ENCODE peak calls at places on chromosomes 7 and 10, in eight cellular contexts. One of them, this sample, is unnamed.

GRCh38 chr10:16891375-16892313 is 74.4 kb upstream of the RSU1 start:
- DNase-seq in CD8-positive, alpha-beta memory T cell: no peak
- DNase-seq in activated CD8-positive, alpha-beta memory T cell treated with anti-CD3 and anti-CD28 coated beads for 4 hours: no peak
- DNase-seq in activated naive CD4-positive, alpha-beta T cell: peak
- DNase-seq in MCF 10A: peak
- DNase-seq in WTC11: peak
- DNase-seq in AG09309: peak
- DNase-seq in stimulated activated CD4-positive, alpha-beta T cell treated with anti-CD3 and anti-CD28 coated beads, Interleukin-12 subunit alpha, Interleukin-12 subunit beta, amount 100 ng/mL, for 4 hours: peak
- DNase-seq in this sample: peak

GRCh38 chr10:404341-404740 is 269.1 kb downstream of the ZMYND11 start:
- DNase-seq in activated CD8-positive, alpha-beta memory T cell treated with anti-CD3 and anti-CD28 coated beads for 4 hours: no peak
- DNase-seq in activated naive CD4-positive, alpha-beta T cell: no peak
- DNase-seq in WTC11: no peak
- DNase-seq in stimulated activated CD4-positive, alpha-beta T cell treated with anti-CD3 and anti-CD28 coated beads, Interleukin-12 subunit alpha, Interleukin-12 subunit beta, amount 100 ng/mL, for 4 hours: no peak
- DNase-seq in MCF 10A: peak
- DNase-seq in CD8-positive, alpha-beta memory T cell: no peak
- DNase-seq in AG09309: peak
- DNase-seq in this sample: no peak

GRCh38 chr10:7033031-7033430 is 377.8 kb downstream of the SFMBT2 start:
- DNase-seq in stimulated activated CD4-positive, alpha-beta T cell treated with anti-CD3 and anti-CD28 coated beads, Interleukin-12 subunit alpha, Interleukin-12 subunit beta, amount 100 ng/mL, for 4 hours: no peak
- DNase-seq in activated naive CD4-positive, alpha-beta T cell: no peak
- DNase-seq in CD8-positive, alpha-beta memory T cell: no peak
- DNase-seq in WTC11: no peak
- DNase-seq in MCF 10A: no peak
- DNase-seq in AG09309: no peak
- DNase-seq in activated CD8-positive, alpha-beta memory T cell treated with anti-CD3 and anti-CD28 coated beads for 4 hours: no peak
- DNase-seq in this sample: no peak

GRCh38 chr10:116765549-116766162 is 23.3 kb upstream of the HSPA12A start:
- DNase-seq in CD8-positive, alpha-beta memory T cell: peak
- DNase-seq in stimulated activated CD4-positive, alpha-beta T cell treated with anti-CD3 and anti-CD28 coated beads, Interleukin-12 subunit alpha, Interleukin-12 subunit beta, amount 100 ng/mL, for 4 hours: peak
- DNase-seq in activated CD8-positive, alpha-beta memory T cell treated with anti-CD3 and anti-CD28 coated beads for 4 hours: no peak
- DNase-seq in MCF 10A: no peak
- DNase-seq in AG09309: no peak
- DNase-seq in activated naive CD4-positive, alpha-beta T cell: no peak
- DNase-seq in WTC11: peak
- DNase-seq in this sample: no peak

GRCh38 chr10:58950618-58951017 is 225.8 kb upstream of the PHYHIPL start:
- DNase-seq in activated naive CD4-positive, alpha-beta T cell: no peak
- DNase-seq in CD8-positive, alpha-beta memory T cell: no peak
- DNase-seq in WTC11: no peak
- DNase-seq in stimulated activated CD4-positive, alpha-beta T cell treated with anti-CD3 and anti-CD28 coated beads, Interleukin-12 subunit alpha, Interleukin-12 subunit beta, amount 100 ng/mL, for 4 hours: no peak
- DNase-seq in MCF 10A: peak
- DNase-seq in activated CD8-positive, alpha-beta memory T cell treated with anti-CD3 and anti-CD28 coated beads for 4 hours: no peak
- DNase-seq in AG09309: no peak
- DNase-seq in this sample: peak

GRCh38 chr10:17527530-17528146 is 73.2 kb upstream of the ST8SIA6 start:
- DNase-seq in CD8-positive, alpha-beta memory T cell: no peak
- DNase-seq in stimulated activated CD4-positive, alpha-beta T cell treated with anti-CD3 and anti-CD28 coated beads, Interleukin-12 subunit alpha, Interleukin-12 subunit beta, amount 100 ng/mL, for 4 hours: no peak
- DNase-seq in activated naive CD4-positive, alpha-beta T cell: no peak
- DNase-seq in MCF 10A: peak
- DNase-seq in WTC11: no peak
- DNase-seq in AG09309: no peak
- DNase-seq in activated CD8-positive, alpha-beta memory T cell treated with anti-CD3 and anti-CD28 coated beads for 4 hours: no peak
- DNase-seq in this sample: peak

GRCh38 chr7:135164357-135165021 is 6.0 kb downstream of the CYREN start:
- DNase-seq in CD8-positive, alpha-beta memory T cell: no peak
- DNase-seq in activated CD8-positive, alpha-beta memory T cell treated with anti-CD3 and anti-CD28 coated beads for 4 hours: no peak
- DNase-seq in WTC11: no peak
- DNase-seq in AG09309: no peak
- DNase-seq in activated naive CD4-positive, alpha-beta T cell: no peak
- DNase-seq in MCF 10A: no peak
- DNase-seq in stimulated activated CD4-positive, alpha-beta T cell treated with anti-CD3 and anti-CD28 coated beads, Interleukin-12 subunit alpha, Interleukin-12 subunit beta, amount 100 ng/mL, for 4 hours: no peak
- DNase-seq in this sample: no peak

GRCh38 chr10:35707642-35708425 is 65.7 kb upstream of the FZD8 start:
- DNase-seq in stimulated activated CD4-positive, alpha-beta T cell treated with anti-CD3 and anti-CD28 coated beads, Interleukin-12 subunit alpha, Interleukin-12 subunit beta, amount 100 ng/mL, for 4 hours: no peak
- DNase-seq in activated CD8-positive, alpha-beta memory T cell treated with anti-CD3 and anti-CD28 coated beads for 4 hours: no peak
- DNase-seq in CD8-positive, alpha-beta memory T cell: no peak
- DNase-seq in WTC11: no peak
- DNase-seq in AG09309: no peak
- DNase-seq in activated naive CD4-positive, alpha-beta T cell: no peak
- DNase-seq in MCF 10A: no peak
- DNase-seq in this sample: no peak

GRCh38 chr7:99386584-99387238 is 12.2 kb downstream of the ARPC1B start:
- DNase-seq in MCF 10A: peak
- DNase-seq in CD8-positive, alpha-beta memory T cell: peak
- DNase-seq in AG09309: no peak
- DNase-seq in WTC11: no peak
- DNase-seq in activated CD8-positive, alpha-beta memory T cell treated with anti-CD3 and anti-CD28 coated beads for 4 hours: no peak
- DNase-seq in stimulated activated CD4-positive, alpha-beta T cell treated with anti-CD3 and anti-CD28 coated beads, Interleukin-12 subunit alpha, Interleukin-12 subunit beta, amount 100 ng/mL, for 4 hours: no peak
- DNase-seq in activated naive CD4-positive, alpha-beta T cell: no peak
- DNase-seq in this sample: peak

GRCh38 chr10:17144757-17145156 is 15.1 kb upstream of the CUBN start:
- DNase-seq in MCF 10A: peak
- DNase-seq in AG09309: no peak
- DNase-seq in stimulated activated CD4-positive, alpha-beta T cell treated with anti-CD3 and anti-CD28 coated beads, Interleukin-12 subunit alpha, Interleukin-12 subunit beta, amount 100 ng/mL, for 4 hours: peak
- DNase-seq in WTC11: no peak
- DNase-seq in activated naive CD4-positive, alpha-beta T cell: peak
- DNase-seq in CD8-positive, alpha-beta memory T cell: no peak
- DNase-seq in activated CD8-positive, alpha-beta memory T cell treated with anti-CD3 and anti-CD28 coated beads for 4 hours: no peak
- DNase-seq in this sample: peak

GRCh38 chr10:127922675-127923366 is 15.9 kb downstream of the PTPRE start:
- DNase-seq in WTC11: no peak
- DNase-seq in activated naive CD4-positive, alpha-beta T cell: no peak
- DNase-seq in MCF 10A: peak
- DNase-seq in activated CD8-positive, alpha-beta memory T cell treated with anti-CD3 and anti-CD28 coated beads for 4 hours: no peak
- DNase-seq in AG09309: peak
- DNase-seq in stimulated activated CD4-positive, alpha-beta T cell treated with anti-CD3 and anti-CD28 coated beads, Interleukin-12 subunit alpha, Interleukin-12 subunit beta, amount 100 ng/mL, for 4 hours: no peak
- DNase-seq in CD8-positive, alpha-beta memory T cell: no peak
- DNase-seq in this sample: peak

GRCh38 chr10:19904202-19904661 is 88.0 kb downstream of the PLXDC2 start:
- DNase-seq in activated CD8-positive, alpha-beta memory T cell treated with anti-CD3 and anti-CD28 coated beads for 4 hours: no peak
- DNase-seq in AG09309: no peak
- DNase-seq in WTC11: no peak
- DNase-seq in stimulated activated CD4-positive, alpha-beta T cell treated with anti-CD3 and anti-CD28 coated beads, Interleukin-12 subunit alpha, Interleukin-12 subunit beta, amount 100 ng/mL, for 4 hours: no peak
- DNase-seq in MCF 10A: no peak
- DNase-seq in activated naive CD4-positive, alpha-beta T cell: no peak
- DNase-seq in CD8-positive, alpha-beta memory T cell: no peak
- DNase-seq in this sample: no peak

GRCh38 chr7:136062625-136063336 is 85.6 kb upstream of the MTPN start:
- DNase-seq in AG09309: no peak
- DNase-seq in CD8-positive, alpha-beta memory T cell: no peak
- DNase-seq in activated CD8-positive, alpha-beta memory T cell treated with anti-CD3 and anti-CD28 coated beads for 4 hours: no peak
- DNase-seq in MCF 10A: no peak
- DNase-seq in stimulated activated CD4-positive, alpha-beta T cell treated with anti-CD3 and anti-CD28 coated beads, Interleukin-12 subunit alpha, Interleukin-12 subunit beta, amount 100 ng/mL, for 4 hours: no peak
- DNase-seq in activated naive CD4-positive, alpha-beta T cell: no peak
- DNase-seq in WTC11: no peak
- DNase-seq in this sample: no peak

GRCh38 chr10:124696446-124697392 is 47.5 kb downstream of the FAM53B start:
- DNase-seq in WTC11: no peak
- DNase-seq in activated CD8-positive, alpha-beta memory T cell treated with anti-CD3 and anti-CD28 coated beads for 4 hours: no peak
- DNase-seq in CD8-positive, alpha-beta memory T cell: peak
- DNase-seq in activated naive CD4-positive, alpha-beta T cell: no peak
- DNase-seq in stimulated activated CD4-positive, alpha-beta T cell treated with anti-CD3 and anti-CD28 coated beads, Interleukin-12 subunit alpha, Interleukin-12 subunit beta, amount 100 ng/mL, for 4 hours: no peak
- DNase-seq in MCF 10A: no peak
- DNase-seq in AG09309: no peak
- DNase-seq in this sample: no peak

GRCh38 chr7:87332321-87332720 is 13.1 kb upstream of the CROT start:
- DNase-seq in WTC11: no peak
- DNase-seq in activated naive CD4-positive, alpha-beta T cell: no peak
- DNase-seq in MCF 10A: no peak
- DNase-seq in activated CD8-positive, alpha-beta memory T cell treated with anti-CD3 and anti-CD28 coated beads for 4 hours: no peak
- DNase-seq in AG09309: no peak
- DNase-seq in stimulated activated CD4-positive, alpha-beta T cell treated with anti-CD3 and anti-CD28 coated beads, Interleukin-12 subunit alpha, Interleukin-12 subunit beta, amount 100 ng/mL, for 4 hours: no peak
- DNase-seq in CD8-positive, alpha-beta memory T cell: no peak
- DNase-seq in this sample: no peak

GRCh38 chr10:87860156-87860795 is 3.1 kb downstream of the KLLN start:
- DNase-seq in MCF 10A: peak
- DNase-seq in activated CD8-positive, alpha-beta memory T cell treated with anti-CD3 and anti-CD28 coated beads for 4 hours: no peak
- DNase-seq in stimulated activated CD4-positive, alpha-beta T cell treated with anti-CD3 and anti-CD28 coated beads, Interleukin-12 subunit alpha, Interleukin-12 subunit beta, amount 100 ng/mL, for 4 hours: no peak
- DNase-seq in AG09309: peak
- DNase-seq in CD8-positive, alpha-beta memory T cell: peak
- DNase-seq in activated naive CD4-positive, alpha-beta T cell: no peak
- DNase-seq in WTC11: no peak
- DNase-seq in this sample: peak

GRCh38 chr10:132988988-132989387 is 46.6 kb upstream of the CFAP46 start:
- DNase-seq in activated CD8-positive, alpha-beta memory T cell treated with anti-CD3 and anti-CD28 coated beads for 4 hours: no peak
- DNase-seq in AG09309: no peak
- DNase-seq in stimulated activated CD4-positive, alpha-beta T cell treated with anti-CD3 and anti-CD28 coated beads, Interleukin-12 subunit alpha, Interleukin-12 subunit beta, amount 100 ng/mL, for 4 hours: no peak
- DNase-seq in activated naive CD4-positive, alpha-beta T cell: no peak
- DNase-seq in CD8-positive, alpha-beta memory T cell: no peak
- DNase-seq in MCF 10A: no peak
- DNase-seq in WTC11: no peak
- DNase-seq in this sample: no peak

GRCh38 chr7:101816499-101817030 is 861 bp upstream of the CUX1 start:
- DNase-seq in activated CD8-positive, alpha-beta memory T cell treated with anti-CD3 and anti-CD28 coated beads for 4 hours: no peak
- DNase-seq in activated naive CD4-positive, alpha-beta T cell: no peak
- DNase-seq in WTC11: peak
- DNase-seq in stimulated activated CD4-positive, alpha-beta T cell treated with anti-CD3 and anti-CD28 coated beads, Interleukin-12 subunit alpha, Interleukin-12 subunit beta, amount 100 ng/mL, for 4 hours: peak
- DNase-seq in MCF 10A: peak
- DNase-seq in CD8-positive, alpha-beta memory T cell: peak
- DNase-seq in AG09309: no peak
- DNase-seq in this sample: peak

GRCh38 chr7:22445140-22445722 is 54.8 kb downstream of the STEAP1B start:
- DNase-seq in stimulated activated CD4-positive, alpha-beta T cell treated with anti-CD3 and anti-CD28 coated beads, Interleukin-12 subunit alpha, Interleukin-12 subunit beta, amount 100 ng/mL, for 4 hours: no peak
- DNase-seq in activated CD8-positive, alpha-beta memory T cell treated with anti-CD3 and anti-CD28 coated beads for 4 hours: no peak
- DNase-seq in CD8-positive, alpha-beta memory T cell: no peak
- DNase-seq in activated naive CD4-positive, alpha-beta T cell: no peak
- DNase-seq in WTC11: peak
- DNase-seq in AG09309: no peak
- DNase-seq in MCF 10A: peak
- DNase-seq in this sample: no peak

GRCh38 chr10:58028597-58029366 is 238.9 kb downstream of the IPMK start:
- DNase-seq in activated naive CD4-positive, alpha-beta T cell: no peak
- DNase-seq in AG09309: peak
- DNase-seq in activated CD8-positive, alpha-beta memory T cell treated with anti-CD3 and anti-CD28 coated beads for 4 hours: no peak
- DNase-seq in stimulated activated CD4-positive, alpha-beta T cell treated with anti-CD3 and anti-CD28 coated beads, Interleukin-12 subunit alpha, Interleukin-12 subunit beta, amount 100 ng/mL, for 4 hours: no peak
- DNase-seq in WTC11: no peak
- DNase-seq in CD8-positive, alpha-beta memory T cell: no peak
- DNase-seq in MCF 10A: peak
- DNase-seq in this sample: peak

GRCh38 chr7:150378115-150378852 is 846 bp upstream of the ZNF775 start:
- DNase-seq in activated naive CD4-positive, alpha-beta T cell: no peak
- DNase-seq in activated CD8-positive, alpha-beta memory T cell treated with anti-CD3 and anti-CD28 coated beads for 4 hours: peak
- DNase-seq in CD8-positive, alpha-beta memory T cell: peak
- DNase-seq in stimulated activated CD4-positive, alpha-beta T cell treated with anti-CD3 and anti-CD28 coated beads, Interleukin-12 subunit alpha, Interleukin-12 subunit beta, amount 100 ng/mL, for 4 hours: peak
- DNase-seq in MCF 10A: peak
- DNase-seq in AG09309: no peak
- DNase-seq in WTC11: peak
- DNase-seq in this sample: peak

GRCh38 chr10:113067516-113067915 is 117.5 kb downstream of the TCF7L2 start:
- DNase-seq in stimulated activated CD4-positive, alpha-beta T cell treated with anti-CD3 and anti-CD28 coated beads, Interleukin-12 subunit alpha, Interleukin-12 subunit beta, amount 100 ng/mL, for 4 hours: no peak
- DNase-seq in AG09309: no peak
- DNase-seq in activated naive CD4-positive, alpha-beta T cell: no peak
- DNase-seq in activated CD8-positive, alpha-beta memory T cell treated with anti-CD3 and anti-CD28 coated beads for 4 hours: no peak
- DNase-seq in WTC11: no peak
- DNase-seq in CD8-positive, alpha-beta memory T cell: no peak
- DNase-seq in MCF 10A: peak
- DNase-seq in this sample: no peak

GRCh38 chr10:98956576-98957260 is 278.9 kb downstream of the HPSE2 start:
- DNase-seq in activated naive CD4-positive, alpha-beta T cell: no peak
- DNase-seq in CD8-positive, alpha-beta memory T cell: no peak
- DNase-seq in activated CD8-positive, alpha-beta memory T cell treated with anti-CD3 and anti-CD28 coated beads for 4 hours: no peak
- DNase-seq in MCF 10A: no peak
- DNase-seq in AG09309: no peak
- DNase-seq in stimulated activated CD4-positive, alpha-beta T cell treated with anti-CD3 and anti-CD28 coated beads, Interleukin-12 subunit alpha, Interleukin-12 subunit beta, amount 100 ng/mL, for 4 hours: no peak
- DNase-seq in WTC11: no peak
- DNase-seq in this sample: no peak

GRCh38 chr7:104926905-104927454 is 87.0 kb upstream of the KMT2E start:
- DNase-seq in AG09309: no peak
- DNase-seq in stimulated activated CD4-positive, alpha-beta T cell treated with anti-CD3 and anti-CD28 coated beads, Interleukin-12 subunit alpha, Interleukin-12 subunit beta, amount 100 ng/mL, for 4 hours: no peak
- DNase-seq in WTC11: peak
- DNase-seq in activated CD8-positive, alpha-beta memory T cell treated with anti-CD3 and anti-CD28 coated beads for 4 hours: no peak
- DNase-seq in MCF 10A: no peak
- DNase-seq in activated naive CD4-positive, alpha-beta T cell: no peak
- DNase-seq in CD8-positive, alpha-beta memory T cell: no peak
- DNase-seq in this sample: no peak

GRCh38 chr10:96025566-96025965 is 17.8 kb upstream of the CCNJ start:
- DNase-seq in activated CD8-positive, alpha-beta memory T cell treated with anti-CD3 and anti-CD28 coated beads for 4 hours: no peak
- DNase-seq in MCF 10A: peak
- DNase-seq in AG09309: no peak
- DNase-seq in CD8-positive, alpha-beta memory T cell: no peak
- DNase-seq in activated naive CD4-positive, alpha-beta T cell: no peak
- DNase-seq in stimulated activated CD4-positive, alpha-beta T cell treated with anti-CD3 and anti-CD28 coated beads, Interleukin-12 subunit alpha, Interleukin-12 subunit beta, amount 100 ng/mL, for 4 hours: no peak
- DNase-seq in WTC11: peak
- DNase-seq in this sample: peak

GRCh38 chr7:66626236-66626957 is 2.3 kb upstream of the KCTD7 start:
- DNase-seq in activated naive CD4-positive, alpha-beta T cell: no peak
- DNase-seq in AG09309: peak
- DNase-seq in activated CD8-positive, alpha-beta memory T cell treated with anti-CD3 and anti-CD28 coated beads for 4 hours: no peak
- DNase-seq in CD8-positive, alpha-beta memory T cell: no peak
- DNase-seq in stimulated activated CD4-positive, alpha-beta T cell treated with anti-CD3 and anti-CD28 coated beads, Interleukin-12 subunit alpha, Interleukin-12 subunit beta, amount 100 ng/mL, for 4 hours: no peak
- DNase-seq in WTC11: no peak
- DNase-seq in MCF 10A: peak
- DNase-seq in this sample: peak

GRCh38 chr7:29971566-29972314 is 17.9 kb downstream of the SCRN1 start:
- DNase-seq in stimulated activated CD4-positive, alpha-beta T cell treated with anti-CD3 and anti-CD28 coated beads, Interleukin-12 subunit alpha, Interleukin-12 subunit beta, amount 100 ng/mL, for 4 hours: no peak
- DNase-seq in activated CD8-positive, alpha-beta memory T cell treated with anti-CD3 and anti-CD28 coated beads for 4 hours: no peak
- DNase-seq in WTC11: no peak
- DNase-seq in MCF 10A: no peak
- DNase-seq in activated naive CD4-positive, alpha-beta T cell: no peak
- DNase-seq in CD8-positive, alpha-beta memory T cell: no peak
- DNase-seq in AG09309: no peak
- DNase-seq in this sample: no peak

GRCh38 chr7:83036130-83036529 is 126.6 kb downstream of the PCLO start:
- DNase-seq in CD8-positive, alpha-beta memory T cell: no peak
- DNase-seq in stimulated activated CD4-positive, alpha-beta T cell treated with anti-CD3 and anti-CD28 coated beads, Interleukin-12 subunit alpha, Interleukin-12 subunit beta, amount 100 ng/mL, for 4 hours: no peak
- DNase-seq in MCF 10A: no peak
- DNase-seq in WTC11: no peak
- DNase-seq in AG09309: no peak
- DNase-seq in activated naive CD4-positive, alpha-beta T cell: no peak
- DNase-seq in activated CD8-positive, alpha-beta memory T cell treated with anti-CD3 and anti-CD28 coated beads for 4 hours: no peak
- DNase-seq in this sample: no peak

GRCh38 chr10:48658243-48658888 is 26.3 kb upstream of the WDFY4 start:
- DNase-seq in AG09309: no peak
- DNase-seq in CD8-positive, alpha-beta memory T cell: peak
- DNase-seq in stimulated activated CD4-positive, alpha-beta T cell treated with anti-CD3 and anti-CD28 coated beads, Interleukin-12 subunit alpha, Interleukin-12 subunit beta, amount 100 ng/mL, for 4 hours: peak
- DNase-seq in WTC11: peak
- DNase-seq in activated CD8-positive, alpha-beta memory T cell treated with anti-CD3 and anti-CD28 coated beads for 4 hours: no peak
- DNase-seq in MCF 10A: peak
- DNase-seq in activated naive CD4-positive, alpha-beta T cell: no peak
- DNase-seq in this sample: peak

GRCh38 chr10:105017116-105017515 is 376.0 kb downstream of the SORCS3 start:
- DNase-seq in CD8-positive, alpha-beta memory T cell: no peak
- DNase-seq in activated naive CD4-positive, alpha-beta T cell: no peak
- DNase-seq in MCF 10A: no peak
- DNase-seq in AG09309: no peak
- DNase-seq in stimulated activated CD4-positive, alpha-beta T cell treated with anti-CD3 and anti-CD28 coated beads, Interleukin-12 subunit alpha, Interleukin-12 subunit beta, amount 100 ng/mL, for 4 hours: no peak
- DNase-seq in WTC11: no peak
- DNase-seq in activated CD8-positive, alpha-beta memory T cell treated with anti-CD3 and anti-CD28 coated beads for 4 hours: no peak
- DNase-seq in this sample: no peak

GRCh38 chr7:139776486-139777303 is 1.1 kb downstream of the HIPK2 start:
- DNase-seq in activated CD8-positive, alpha-beta memory T cell treated with anti-CD3 and anti-CD28 coated beads for 4 hours: no peak
- DNase-seq in MCF 10A: peak
- DNase-seq in WTC11: no peak
- DNase-seq in CD8-positive, alpha-beta memory T cell: peak
- DNase-seq in stimulated activated CD4-positive, alpha-beta T cell treated with anti-CD3 and anti-CD28 coated beads, Interleukin-12 subunit alpha, Interleukin-12 subunit beta, amount 100 ng/mL, for 4 hours: peak
- DNase-seq in activated naive CD4-positive, alpha-beta T cell: no peak
- DNase-seq in AG09309: no peak
- DNase-seq in this sample: peak